ENCODE peak calls at places on chromosomes 6 and 20, in five cellular contexts. B, Z, D, U and I are unnamed samples.

GRCh38 chr6:132007474-132008190 is 56.5 kb upstream of the CCN2 start:
- DNase-seq in B (no peak), Z (no peak), D (no peak), U (no peak), I (no peak)

GRCh38 chr6:107730106-107730505 is 94.0 kb downstream of the SCML4 start:
- DNase-seq in B (no peak), Z (no peak), D (no peak), U (no peak), I (no peak)

GRCh38 chr6:48087448-48087847 is 23.5 kb downstream of the PTCHD4 start:
- DNase-seq in B (no peak), Z (no peak), D (no peak), U (no peak), I (no peak)

GRCh38 chr6:33851959-33852358 is 48.2 kb upstream of the MLN start:
- DNase-seq in B (no peak), Z (no peak), D (peak; percentile 55), U (no peak), I (no peak)

GRCh38 chr6:26383624-26384417 is 913 bp downstream of the BTN2A2 start:
- DNase-seq in B (no peak), Z (no peak), D (no peak), U (no peak), I (no peak)

GRCh38 chr6:56851541-56852248 is 103.2 kb upstream of the BEND6 start:
- DNase-seq in B (no peak), Z (no peak), D (peak; percentile 67), U (no peak), I (no peak)

GRCh38 chr20:324177-325042 is 942 bp upstream of the SOX12 start:
- DNase-seq in B (peak; percentile 60), Z (peak; percentile 94), D (peak; percentile 93), U (peak; percentile 94), I (peak; percentile 94)

GRCh38 chr6:81767163-81768000 is 14.9 kb upstream of the TENT5A start:
- DNase-seq in B (no peak), Z (no peak), D (no peak), U (no peak), I (no peak)

GRCh38 chr6:139990865-139991264 is 616.4 kb upstream of the CITED2 start:
- DNase-seq in B (no peak), Z (no peak), D (no peak), U (no peak), I (no peak)

GRCh38 chr20:62186887-62187866 is 4.3 kb downstream of the MTG2 start:
- DNase-seq in B (no peak), Z (no peak), D (no peak), U (peak; percentile 6), I (no peak)

GRCh38 chr6:128515550-128516513 is 4.6 kb downstream of the PTPRK start:
- DNase-seq in B (no peak), Z (no peak), D (no peak), U (no peak), I (no peak)

GRCh38 chr20:650954-651353 is 2.0 kb downstream of the SRXN1 start:
- DNase-seq in B (no peak), Z (no peak), D (no peak), U (no peak), I (no peak)

GRCh38 chr20:41047279-41047974 is 18.8 kb downstream of the TOP1 start:
- DNase-seq in B (no peak), Z (no peak), D (no peak), U (no peak), I (no peak)

GRCh38 chr6:166618251-166618650 is 8.8 kb downstream of the RPS6KA2 start:
- DNase-seq in B (no peak), Z (no peak), D (no peak), U (no peak), I (no peak)

GRCh38 chr20:2657241-2657640 is 4.8 kb downstream of the NOP56 start:
- DNase-seq in B (no peak), Z (no peak), D (no peak), U (no peak), I (no peak)

GRCh38 chr6:85641916-85642773 is 541 bp downstream of the SYNCRIP start:
- DNase-seq in B (peak; percentile 4), Z (peak; percentile 79), D (peak; percentile 34), U (peak; percentile 82), I (peak; percentile 83)